ENCODE peak calls at places on chromosomes 1 and 21, in four cellular contexts. F is IMR-90, H is skeletal muscle cell, K is esophagus squamous epithelium. N is an unnamed sample.
A peak's percentile ranks its signal among the peaks of the same experiment; 100 is the strongest.

GRCh38 chr1:78071696-78072095 is 25.9 kb downstream of the GIPC2 start:
- DNase-seq in F (no peak), K (no peak), H (no peak), N (no peak)

GRCh38 chr1:185487030-185487429 is 170.0 kb upstream of the IVNS1ABP start:
- DNase-seq in F (no peak), K (no peak), H (no peak), N (no peak)

GRCh38 chr1:219347843-219348475 is 174.3 kb downstream of the LYPLAL1 start:
- DNase-seq in K (no peak), H (no peak), F (no peak), N (no peak)

GRCh38 chr1:104466068-104466467 is 716.4 kb downstream of the AMY1C start:
- DNase-seq in K (no peak), H (no peak), F (no peak), N (no peak)

GRCh38 chr1:230808268-230808872 is 60.0 kb downstream of the C1orf198 start:
- DNase-seq in H (no peak), K (no peak), F (no peak), N (no peak)

GRCh38 chr1:117529683-117530082 is 76.2 kb upstream of the TENT5C start:
- DNase-seq in H (no peak), F (no peak), K (no peak), N (no peak)

GRCh38 chr1:4597020-4597419 is 57.4 kb upstream of the AJAP1 start:
- DNase-seq in K (no peak), H (no peak), F (no peak), N (no peak)

GRCh38 chr1:216057080-216057479 is 366.2 kb downstream of the USH2A start:
- DNase-seq in H (no peak), K (no peak), F (peak; percentile 10), N (no peak)

GRCh38 chr1:94727846-94728715 is 92.1 kb upstream of the SLC44A3 start:
- DNase-seq in K (no peak), F (peak; percentile 99), H (peak; percentile 81), N (no peak)

GRCh38 chr1:246566808-246567154 is 525 bp downstream of the CNST start:
- DNase-seq in F (peak; percentile 17), H (no peak), K (no peak), N (peak; percentile 22)

GRCh38 chr1:168917309-168917708 is 188.3 kb upstream of the DPT start:
- DNase-seq in H (no peak), F (no peak), K (no peak), N (no peak)

GRCh38 chr1:89260042-89260441 is 12.6 kb downstream of the GBP5 start:
- DNase-seq in H (no peak), K (no peak), F (no peak), N (no peak)

GRCh38 chr1:174366946-174367345 is 80.8 kb upstream of the GPR52 start:
- DNase-seq in K (no peak), H (no peak), F (no peak), N (no peak)

GRCh38 chr21:27513016-27513415 is 546.1 kb upstream of the ADAMTS5 start:
- DNase-seq in K (no peak), H (no peak), F (no peak), N (no peak)

GRCh38 chr21:34022557-34023335 is 50.6 kb upstream of the MRPS6 start:
- DNase-seq in K (no peak), H (no peak), F (no peak), N (peak; percentile 17)

GRCh38 chr1:61782771-61783170 is 40.5 kb downstream of the PATJ start:
- DNase-seq in K (no peak), F (no peak), H (no peak), N (peak; percentile 90)

GRCh38 chr1:34816332-34816731 is 23.5 kb downstream of the GJA4 start:
- DNase-seq in K (no peak), F (no peak), H (no peak), N (no peak)

GRCh38 chr1:179036844-179037465 is 11.3 kb downstream of the FAM20B start:
- DNase-seq in K (no peak), H (no peak), F (peak; percentile 42), N (peak; percentile 70)

GRCh38 chr1:200243042-200243437 is 166.8 kb downstream of the ZNF281 start:
- DNase-seq in F (peak; percentile 55), H (no peak), K (no peak), N (no peak)

GRCh38 chr1:229949500-229949899 is 117.5 kb upstream of the GALNT2 start:
- DNase-seq in K (no peak), H (no peak), F (no peak), N (no peak)

GRCh38 chr1:75796376-75797272 is at the start of gene MSH4:
- DNase-seq in H (no peak), F (no peak), K (no peak), N (no peak)

GRCh38 chr1:110477041-110477440 is 26.1 kb downstream of the PROK1 start:
- DNase-seq in K (no peak), F (peak; percentile 87), H (no peak), N (no peak)

GRCh38 chr1:20009212-20009611 is 29.8 kb upstream of the PLA2G2A start:
- DNase-seq in K (no peak), H (no peak), F (no peak), N (no peak)

GRCh38 chr1:3638676-3639075 is 11.2 kb downstream of the WRAP73 start:
- DNase-seq in H (no peak), K (no peak), F (no peak), N (no peak)

GRCh38 chr21:17900281-17900989 is 81.3 kb upstream of the C21orf91 start:
- DNase-seq in H (no peak), K (no peak), F (no peak), N (no peak)
- H3K4me3 ChIP-seq in H (no peak overlapping the region), K (no peak overlapping the region), F (no peak overlapping the region), N (no peak overlapping the region)

GRCh38 chr21:41742073-41742875 is 24.6 kb downstream of the RIPK4 start:
- DNase-seq in H (no peak), F (no peak), K (no peak), N (no peak)
- H3K4me3 ChIP-seq in H (no peak overlapping the region), F (no peak overlapping the region), K (no peak overlapping the region), N (no peak overlapping the region)

GRCh38 chr1:81880781-81881180 is 80.0 kb downstream of the ADGRL2 start:
- DNase-seq in H (no peak), K (no peak), F (peak; percentile 7), N (no peak)

GRCh38 chr1:81874461-81874860 is 73.7 kb downstream of the ADGRL2 start:
- DNase-seq in K (no peak), H (no peak), F (no peak), N (no peak)

GRCh38 chr1:81876901-81877750 is 76.4 kb downstream of the ADGRL2 start:
- DNase-seq in H (peak; percentile 44), F (peak; percentile 46), K (no peak), N (no peak)

GRCh38 chr1:81878538-81878937 is 77.8 kb downstream of the ADGRL2 start:
- DNase-seq in F (no peak), H (no peak), K (no peak), N (no peak)

GRCh38 chr1:81877940-81878339 is 77.2 kb downstream of the ADGRL2 start:
- DNase-seq in H (no peak), F (no peak), K (no peak), N (no peak)
- H3K4me3 ChIP-seq in H (no peak overlapping the region), F (no peak overlapping the region), K (no peak overlapping the region), N (no peak overlapping the region)

DNA sequence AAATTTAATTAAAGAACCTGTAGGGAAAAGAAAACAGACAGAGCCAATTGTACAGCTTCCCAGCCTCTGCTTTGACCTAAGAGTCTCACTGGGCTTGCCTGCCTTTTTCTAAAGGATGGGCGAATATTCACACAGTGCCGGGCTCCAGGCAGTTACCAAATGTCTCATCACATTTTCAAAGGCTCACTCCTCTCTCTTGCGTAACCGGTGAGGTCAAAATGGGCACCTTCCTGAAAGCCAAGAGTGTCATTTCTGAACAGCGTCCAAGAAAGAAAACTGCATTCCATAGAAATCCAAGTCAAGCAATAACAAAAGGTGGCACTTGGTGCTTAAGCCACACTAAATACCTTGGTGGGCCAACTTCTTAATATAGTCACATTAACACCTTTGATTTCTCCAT is 714 bp upstream of the PALMD start:
- DNase-seq in K (no peak), F (peak; percentile 30), H (peak; percentile 41), N (no peak)
- H3K4me3 ChIP-seq in K (peak overlapping the region; percentile 54), F (no peak overlapping the region), H (no peak overlapping the region), N (no peak overlapping the region)

GRCh38 chr1:183114441-183114840 is 71.6 kb upstream of the LAMC2 start:
- DNase-seq in F (no peak), H (no peak), K (no peak), N (no peak)
- H3K4me3 ChIP-seq in F (no peak overlapping the region), H (no peak overlapping the region), K (no peak overlapping the region), N (no peak overlapping the region)

DNA sequence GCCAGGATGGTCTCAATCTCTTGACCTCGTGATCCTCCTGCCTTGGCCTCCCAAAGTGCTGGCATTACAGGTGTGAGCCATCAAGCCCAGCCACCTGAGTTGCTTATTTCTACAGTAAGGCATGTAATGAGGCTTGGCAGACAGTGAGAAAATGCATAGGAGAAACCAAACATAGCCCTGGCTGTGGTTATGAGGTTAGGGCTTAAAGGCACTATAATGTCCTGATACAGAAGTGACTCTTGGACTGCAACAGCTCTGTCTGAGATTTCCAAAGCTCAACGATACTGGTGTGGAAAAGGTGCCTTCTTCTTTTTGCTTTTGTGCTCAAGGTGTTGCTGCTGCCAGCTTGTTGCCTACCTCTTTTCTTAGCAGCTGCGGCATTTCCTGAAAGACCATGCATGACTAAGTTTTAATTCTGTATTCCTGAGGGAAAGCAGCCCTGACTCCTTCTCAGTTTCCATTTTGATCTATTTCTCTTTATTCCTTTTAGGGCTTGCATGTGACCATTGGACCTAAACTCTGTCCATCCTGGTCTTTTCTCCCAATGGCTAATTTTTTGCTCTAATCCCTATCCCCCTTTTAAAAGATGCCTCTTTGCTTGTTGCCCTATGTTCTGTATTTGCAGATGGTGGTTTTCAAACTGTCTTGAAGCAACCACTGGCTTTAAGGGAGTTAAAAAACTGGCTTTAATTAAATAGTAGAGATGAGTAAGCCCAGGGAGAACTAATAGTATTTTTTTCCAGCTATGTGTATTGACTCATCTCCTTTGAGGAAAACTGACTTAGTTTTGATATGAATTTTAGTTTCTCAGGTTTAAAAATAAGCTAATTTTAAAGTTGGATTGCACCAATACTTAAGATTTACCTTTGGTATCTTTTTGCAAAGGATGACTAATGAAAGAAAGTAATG is 70.3 kb downstream of the KIF1B start:
- DNase-seq in H (peak; percentile 14), K (no peak), F (peak; percentile 68), N (no peak)
- H3K4me3 ChIP-seq in H (no peak overlapping the region), K (no peak overlapping the region), F (no peak overlapping the region), N (no peak overlapping the region)

GRCh38 chr1:26307363-26307781 is 936 bp upstream of the UBXN11 start:
- DNase-seq in F (no peak), H (no peak), K (no peak), N (no peak)
- H3K4me3 ChIP-seq in F (no peak overlapping the region), H (no peak overlapping the region), K (no peak overlapping the region), N (peak overlapping the region; percentile 92)

N was measured in Jurkat, Clone E6-1.